ENCODE peak calls at places on chromosomes 12 and 14, in five cellular contexts. One of them, this sample, is unnamed.

GRCh38 chr12:123041042-123041531 is 60.6 kb downstream of the ARL6IP4 start:
- DNase-seq in pancreas: no peak
- DNase-seq in non-pigmented ciliary epithelial cell: no peak
- DNase-seq in activated CD4-positive, alpha-beta T cell treated with anti-CD3 and anti-CD28 coated beads for 1 hour: no peak
- DNase-seq in colonic mucosa: no peak
- DNase-seq in this sample: no peak

GRCh38 chr12:91109148-91109564 is 2.1 kb downstream of the LUM start:
- DNase-seq in pancreas: peak; percentile 88
- DNase-seq in non-pigmented ciliary epithelial cell: peak; percentile 60
- DNase-seq in activated CD4-positive, alpha-beta T cell treated with anti-CD3 and anti-CD28 coated beads for 1 hour: no peak
- DNase-seq in colonic mucosa: peak; percentile 82
- DNase-seq in this sample: no peak

GRCh38 chr14:53491256-53491905 is 338.3 kb upstream of the DDHD1 start:
- DNase-seq in pancreas: no peak
- DNase-seq in non-pigmented ciliary epithelial cell: no peak
- DNase-seq in activated CD4-positive, alpha-beta T cell treated with anti-CD3 and anti-CD28 coated beads for 1 hour: no peak
- DNase-seq in colonic mucosa: no peak
- DNase-seq in this sample: no peak

GRCh38 chr12:62866451-62867082 is 68.4 kb downstream of the PPM1H start:
- DNase-seq in pancreas: no peak
- DNase-seq in non-pigmented ciliary epithelial cell: peak; percentile 71
- DNase-seq in activated CD4-positive, alpha-beta T cell treated with anti-CD3 and anti-CD28 coated beads for 1 hour: no peak
- DNase-seq in colonic mucosa: no peak
- DNase-seq in this sample: no peak

GRCh38 chr14:99522457-99522891 is 41.3 kb downstream of the CCNK start:
- DNase-seq in pancreas: peak; percentile 53
- DNase-seq in non-pigmented ciliary epithelial cell: no peak
- DNase-seq in activated CD4-positive, alpha-beta T cell treated with anti-CD3 and anti-CD28 coated beads for 1 hour: no peak
- DNase-seq in colonic mucosa: no peak
- DNase-seq in this sample: no peak

GRCh38 chr14:44712095-44712822 is 205.2 kb upstream of the FSCB start:
- DNase-seq in pancreas: no peak
- DNase-seq in non-pigmented ciliary epithelial cell: no peak
- DNase-seq in activated CD4-positive, alpha-beta T cell treated with anti-CD3 and anti-CD28 coated beads for 1 hour: no peak
- DNase-seq in colonic mucosa: no peak
- DNase-seq in this sample: no peak

GRCh38 chr12:113852273-113852672 is 113.9 kb downstream of the RBM19 start:
- DNase-seq in pancreas: no peak
- DNase-seq in non-pigmented ciliary epithelial cell: no peak
- DNase-seq in activated CD4-positive, alpha-beta T cell treated with anti-CD3 and anti-CD28 coated beads for 1 hour: no peak
- DNase-seq in colonic mucosa: no peak
- DNase-seq in this sample: no peak

GRCh38 chr12:8813963-8814362 is 8.5 kb upstream of the A2ML1 start:
- DNase-seq in pancreas: no peak
- DNase-seq in non-pigmented ciliary epithelial cell: no peak
- DNase-seq in activated CD4-positive, alpha-beta T cell treated with anti-CD3 and anti-CD28 coated beads for 1 hour: no peak
- DNase-seq in colonic mucosa: no peak
- DNase-seq in this sample: no peak

GRCh38 chr14:101836131-101836530 is 74.6 kb downstream of the PPP2R5C start:
- DNase-seq in pancreas: no peak
- DNase-seq in non-pigmented ciliary epithelial cell: no peak
- DNase-seq in activated CD4-positive, alpha-beta T cell treated with anti-CD3 and anti-CD28 coated beads for 1 hour: no peak
- DNase-seq in colonic mucosa: no peak
- DNase-seq in this sample: no peak

GRCh38 chr14:75428230-75429104 is 645 bp downstream of the JDP2 start:
- DNase-seq in pancreas: peak; percentile 74
- DNase-seq in non-pigmented ciliary epithelial cell: no peak
- DNase-seq in activated CD4-positive, alpha-beta T cell treated with anti-CD3 and anti-CD28 coated beads for 1 hour: no peak
- DNase-seq in colonic mucosa: peak; percentile 64
- DNase-seq in this sample: no peak

GRCh38 chr14:22819191-22819988 is 4.2 kb upstream of the SLC7A7 start:
- DNase-seq in pancreas: peak; percentile 70
- DNase-seq in non-pigmented ciliary epithelial cell: peak; percentile 52
- DNase-seq in activated CD4-positive, alpha-beta T cell treated with anti-CD3 and anti-CD28 coated beads for 1 hour: no peak
- DNase-seq in colonic mucosa: peak; percentile 49
- DNase-seq in this sample: no peak

GRCh38 chr12:3168775-3169221 is 91.6 kb downstream of the TSPAN9 start:
- DNase-seq in pancreas: no peak
- DNase-seq in non-pigmented ciliary epithelial cell: peak; percentile 97
- DNase-seq in activated CD4-positive, alpha-beta T cell treated with anti-CD3 and anti-CD28 coated beads for 1 hour: no peak
- DNase-seq in colonic mucosa: no peak
- DNase-seq in this sample: peak; percentile 83

GRCh38 chr14:65230287-65230728 is 128.0 kb upstream of the MAX start:
- DNase-seq in pancreas: no peak
- DNase-seq in non-pigmented ciliary epithelial cell: no peak
- DNase-seq in activated CD4-positive, alpha-beta T cell treated with anti-CD3 and anti-CD28 coated beads for 1 hour: no peak
- DNase-seq in colonic mucosa: no peak
- DNase-seq in this sample: no peak

GRCh38 chr12:127293507-127294310 is 973.3 kb upstream of the TMEM132C start:
- DNase-seq in pancreas: peak; percentile 71
- DNase-seq in non-pigmented ciliary epithelial cell: no peak
- DNase-seq in activated CD4-positive, alpha-beta T cell treated with anti-CD3 and anti-CD28 coated beads for 1 hour: peak; percentile 24
- DNase-seq in colonic mucosa: peak; percentile 40
- DNase-seq in this sample: no peak

GRCh38 chr12:54125950-54126695 is 62.7 kb downstream of the SMUG1 start:
- DNase-seq in pancreas: peak; percentile 68
- DNase-seq in non-pigmented ciliary epithelial cell: no peak
- DNase-seq in activated CD4-positive, alpha-beta T cell treated with anti-CD3 and anti-CD28 coated beads for 1 hour: no peak
- DNase-seq in colonic mucosa: no peak
- DNase-seq in this sample: no peak

GRCh38 chr12:59316938-59317337 is 278.9 kb upstream of the SLC16A7 start:
- DNase-seq in pancreas: no peak
- DNase-seq in non-pigmented ciliary epithelial cell: no peak
- DNase-seq in activated CD4-positive, alpha-beta T cell treated with anti-CD3 and anti-CD28 coated beads for 1 hour: no peak
- DNase-seq in colonic mucosa: no peak
- DNase-seq in this sample: no peak

GRCh38 chr14:23182372-23183014 is 967 bp downstream of the SLC7A8 start:
- DNase-seq in pancreas: peak; percentile 73
- DNase-seq in non-pigmented ciliary epithelial cell: no peak
- DNase-seq in activated CD4-positive, alpha-beta T cell treated with anti-CD3 and anti-CD28 coated beads for 1 hour: no peak
- DNase-seq in colonic mucosa: peak; percentile 84
- DNase-seq in this sample: no peak

GRCh38 chr12:78321696-78322095 is 491.0 kb downstream of the NAV3 start:
- DNase-seq in pancreas: no peak
- DNase-seq in non-pigmented ciliary epithelial cell: no peak
- DNase-seq in activated CD4-positive, alpha-beta T cell treated with anti-CD3 and anti-CD28 coated beads for 1 hour: no peak
- DNase-seq in colonic mucosa: no peak
- DNase-seq in this sample: no peak

GRCh38 chr14:99855271-99855670 is 62.1 kb downstream of the EML1 start:
- DNase-seq in pancreas: no peak
- DNase-seq in non-pigmented ciliary epithelial cell: no peak
- DNase-seq in activated CD4-positive, alpha-beta T cell treated with anti-CD3 and anti-CD28 coated beads for 1 hour: no peak
- DNase-seq in colonic mucosa: no peak
- DNase-seq in this sample: no peak

GRCh38 chr14:92609955-92610354 is 96.4 kb downstream of the RIN3 start:
- DNase-seq in pancreas: no peak
- DNase-seq in non-pigmented ciliary epithelial cell: no peak
- DNase-seq in activated CD4-positive, alpha-beta T cell treated with anti-CD3 and anti-CD28 coated beads for 1 hour: no peak
- DNase-seq in colonic mucosa: no peak
- DNase-seq in this sample: no peak

GRCh38 chr14:30375280-30375892 is 183.6 kb upstream of the G2E3 start:
- DNase-seq in pancreas: peak; percentile 81
- DNase-seq in non-pigmented ciliary epithelial cell: peak; percentile 23
- DNase-seq in activated CD4-positive, alpha-beta T cell treated with anti-CD3 and anti-CD28 coated beads for 1 hour: peak; percentile 37
- DNase-seq in colonic mucosa: peak; percentile 70
- DNase-seq in this sample: no peak

GRCh38 chr12:76863005-76863670 is 15.7 kb downstream of the CSRP2 start:
- DNase-seq in pancreas: no peak
- DNase-seq in non-pigmented ciliary epithelial cell: no peak
- DNase-seq in activated CD4-positive, alpha-beta T cell treated with anti-CD3 and anti-CD28 coated beads for 1 hour: no peak
- DNase-seq in colonic mucosa: no peak
- DNase-seq in this sample: no peak

GRCh38 chr12:71426648-71427047 is 12.9 kb upstream of the LGR5 start:
- DNase-seq in pancreas: no peak
- DNase-seq in non-pigmented ciliary epithelial cell: no peak
- DNase-seq in activated CD4-positive, alpha-beta T cell treated with anti-CD3 and anti-CD28 coated beads for 1 hour: no peak
- DNase-seq in colonic mucosa: no peak
- DNase-seq in this sample: no peak

GRCh38 chr14:30656190-30656632 is 34.1 kb downstream of the SCFD1 start:
- DNase-seq in pancreas: no peak
- DNase-seq in non-pigmented ciliary epithelial cell: no peak
- DNase-seq in activated CD4-positive, alpha-beta T cell treated with anti-CD3 and anti-CD28 coated beads for 1 hour: no peak
- DNase-seq in colonic mucosa: peak; percentile 41
- DNase-seq in this sample: no peak

GRCh38 chr14:66842911-66843572 is 335.1 kb downstream of the GPHN start:
- DNase-seq in pancreas: no peak
- DNase-seq in non-pigmented ciliary epithelial cell: no peak
- DNase-seq in activated CD4-positive, alpha-beta T cell treated with anti-CD3 and anti-CD28 coated beads for 1 hour: no peak
- DNase-seq in colonic mucosa: no peak
- DNase-seq in this sample: no peak

GRCh38 chr12:27898022-27898421 is 74.5 kb downstream of the PTHLH start:
- DNase-seq in pancreas: no peak
- DNase-seq in non-pigmented ciliary epithelial cell: no peak
- DNase-seq in activated CD4-positive, alpha-beta T cell treated with anti-CD3 and anti-CD28 coated beads for 1 hour: no peak
- DNase-seq in colonic mucosa: no peak
- DNase-seq in this sample: no peak

GRCh38 chr12:122399592-122400373 is 22.7 kb downstream of the CLIP1 start:
- DNase-seq in pancreas: no peak
- DNase-seq in non-pigmented ciliary epithelial cell: peak; percentile 85
- DNase-seq in activated CD4-positive, alpha-beta T cell treated with anti-CD3 and anti-CD28 coated beads for 1 hour: peak; percentile 34
- DNase-seq in colonic mucosa: peak; percentile 50
- DNase-seq in this sample: peak; percentile 79

GRCh38 chr12:227923-228845 is 14.2 kb upstream of the SLC6A12 start:
- DNase-seq in pancreas: no peak
- DNase-seq in non-pigmented ciliary epithelial cell: no peak
- DNase-seq in activated CD4-positive, alpha-beta T cell treated with anti-CD3 and anti-CD28 coated beads for 1 hour: no peak
- DNase-seq in colonic mucosa: no peak
- DNase-seq in this sample: no peak